ENCODE peak calls at places on chromosomes 11 and 22, in four cellular contexts. C is K562, M is GM12878, B is HepG2. A is an unnamed sample.

GRCh38 chr11:83945953-83946352 is 659.8 kb upstream of the CCDC90B start:
- DNase-seq in M (no peak), C (no peak), B (no peak), A (no peak)

GRCh38 chr11:72684236-72684912 is 10.2 kb upstream of the PDE2A start:
- DNase-seq in B (peak; percentile 49), M (no peak), C (peak; percentile 80), A (peak; percentile 74)

GRCh38 chr11:118691926-118692830 is 12.7 kb upstream of the TREH start:
- DNase-seq in B (peak; percentile 45), M (peak; percentile 76), C (no peak), A (no peak)

GRCh38 chr22:35349704-35350538 is 31.0 kb upstream of the HMOX1 start:
- DNase-seq in C (no peak), M (no peak), B (no peak), A (no peak)

GRCh38 chr22:42919199-42919598 is 62.1 kb upstream of the ARFGAP3 start:
- DNase-seq in C (no peak), B (peak; percentile 59), M (no peak), A (no peak)

GRCh38 chr22:20111045-20111688 is 4.7 kb upstream of the RANBP1 start:
- DNase-seq in C (peak; percentile 87), M (no peak), B (peak; percentile 61), A (peak; percentile 75)

GRCh38 chr11:45078236-45079074 is 68.0 kb upstream of the PRDM11 start:
- DNase-seq in C (no peak), M (no peak), B (no peak), A (no peak)

GRCh38 chr22:33062402-33062801 is 4.2 kb upstream of the SYN3 start:
- DNase-seq in B (no peak), M (no peak), C (no peak), A (no peak)

GRCh38 chr11:77467993-77468392 is 5.9 kb downstream of the PAK1 start:
- DNase-seq in M (no peak), C (no peak), B (no peak), A (no peak)

GRCh38 chr22:24962835-24963234 is 10.3 kb downstream of the KIAA1671 start:
- DNase-seq in B (no peak), C (no peak), M (no peak), A (no peak)

GRCh38 chr11:23563591-23563990 is 703.3 kb upstream of the CCDC179 start:
- DNase-seq in M (no peak), C (no peak), B (no peak), A (no peak)

GRCh38 chr11:114259124-114259526 is 37.1 kb upstream of the NNMT start:
- DNase-seq in C (no peak), B (no peak), M (no peak), A (no peak)

DNA sequence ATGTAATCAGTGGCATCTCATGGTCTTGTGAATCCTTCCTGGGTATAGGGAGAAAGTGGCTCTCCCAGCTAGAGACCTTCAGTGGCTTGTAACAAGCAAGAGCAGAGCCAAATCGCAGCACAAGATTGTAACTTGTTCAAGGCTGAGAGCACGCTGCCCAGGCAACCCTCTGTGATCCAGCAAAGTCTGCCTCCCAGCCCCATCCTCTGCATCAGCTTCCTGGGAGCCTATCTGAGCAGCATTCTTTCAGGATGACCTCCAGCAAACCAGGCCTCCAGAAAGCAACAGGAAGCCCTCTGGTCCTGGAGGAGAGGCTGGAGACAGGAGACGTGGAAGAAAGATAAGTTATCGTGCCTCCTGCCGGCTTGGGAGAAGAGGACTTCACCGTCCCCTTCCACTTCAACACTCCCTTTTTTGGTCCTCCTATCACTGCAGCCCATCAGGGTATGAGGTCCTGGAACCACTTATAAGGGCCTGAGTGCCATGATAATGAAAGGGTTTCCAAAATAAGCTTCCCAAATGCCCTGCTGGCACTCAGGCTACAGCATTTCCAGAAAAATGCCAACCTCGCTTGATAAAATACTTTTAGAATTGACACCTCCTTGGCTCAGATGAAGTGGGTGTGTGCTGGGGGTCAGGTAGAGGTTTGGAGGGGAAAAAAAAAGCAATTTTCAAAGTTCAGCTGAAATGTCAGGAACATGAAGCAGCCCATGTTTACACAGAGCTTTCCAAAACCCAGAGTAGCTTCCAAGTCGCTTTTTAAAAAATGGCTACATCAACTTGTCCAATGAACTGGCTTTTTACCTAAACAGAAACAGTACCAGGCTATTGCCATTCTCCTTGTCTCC is 80.2 kb downstream of the PLEKHA7 start:
- DNase-seq in M (no peak), B (no peak), C (no peak), A (no peak)
- TF ChIP-seq TARDBP in M (no peak), B (no peak), C (no peak), A (no peak)

DNA sequence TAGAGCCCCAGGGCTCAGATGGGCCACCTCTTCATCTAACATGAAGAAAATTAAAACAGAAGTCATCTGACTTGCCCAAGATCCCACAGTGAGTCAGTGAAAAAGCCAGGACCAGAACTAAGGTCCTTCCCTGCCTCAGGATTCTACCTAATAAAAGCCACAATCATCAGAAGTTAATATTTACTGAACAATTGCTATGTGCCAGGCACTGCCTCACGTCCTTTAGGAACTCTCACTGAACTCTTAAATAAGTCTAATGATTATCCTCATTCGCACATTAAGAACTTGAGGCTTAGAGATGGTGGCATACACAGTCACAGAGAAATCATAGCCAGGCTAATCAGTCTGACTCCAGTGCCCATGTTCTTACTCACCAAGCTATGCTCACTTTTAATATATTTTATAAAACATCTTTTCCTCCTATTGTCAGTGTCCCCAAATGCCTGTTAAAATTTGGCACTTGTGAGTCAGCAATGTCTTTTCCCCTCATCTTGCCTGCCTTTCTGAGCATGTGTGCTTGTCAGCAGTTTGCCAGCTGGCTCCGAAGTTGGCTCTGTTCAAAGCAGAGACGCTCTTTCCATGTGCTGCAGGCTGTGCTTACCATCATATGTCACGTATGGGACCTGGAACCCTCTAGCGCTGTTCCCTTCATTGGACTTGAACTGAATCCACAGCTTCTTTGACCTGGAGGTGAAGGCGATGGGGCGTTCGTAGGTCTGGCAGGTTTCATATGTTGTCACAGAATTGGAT is 21.5 kb upstream of the NRIP3 start:
- DNase-seq in C (no peak), B (no peak), M (no peak), A (no peak)
- TF ChIP-seq FOXK2 in C (no peak), B (no peak), M (no peak), A (no peak)

GRCh38 chr11:697811-698311 is 2.2 kb downstream of the TMEM80 start:
- DNase-seq in B (no peak), M (no peak), C (no peak), A (no peak)
- TF ChIP-seq TARDBP in B (no peak), M (no peak), C (no peak), A (no peak)

GRCh38 chr11:203056-203944 is 3.9 kb downstream of the BET1L start:
- DNase-seq in C (no peak), M (no peak), B (no peak), A (no peak)
- TF ChIP-seq FOXK2 in C (no peak), M (no peak), B (no peak), A (no peak)

GRCh38 chr22:38970548-38970947 is 11.6 kb upstream of the APOBEC3B start:
- DNase-seq in C (no peak), B (no peak), M (no peak), A (no peak)

GRCh38 chr22:38971202-38971601 is 10.9 kb upstream of the APOBEC3B start:
- DNase-seq in B (no peak), C (no peak), M (no peak), A (no peak)

GRCh38 chr22:38974170-38974825 is 7.8 kb upstream of the APOBEC3B start:
- DNase-seq in B (no peak), C (no peak), M (no peak), A (no peak)

GRCh38 chr22:38974826-38975175 is 7.3 kb upstream of the APOBEC3B start:
- DNase-seq in C (no peak), B (no peak), M (no peak), A (no peak)

GRCh38 chr22:38973289-38974169 is 8.6 kb upstream of the APOBEC3B start:
- DNase-seq in C (peak; percentile 47), B (peak; percentile 42), M (no peak), A (peak; percentile 81)
- TF ChIP-seq TARDBP in C (no peak), B (no peak), M (no peak), A (no peak)

DNA sequence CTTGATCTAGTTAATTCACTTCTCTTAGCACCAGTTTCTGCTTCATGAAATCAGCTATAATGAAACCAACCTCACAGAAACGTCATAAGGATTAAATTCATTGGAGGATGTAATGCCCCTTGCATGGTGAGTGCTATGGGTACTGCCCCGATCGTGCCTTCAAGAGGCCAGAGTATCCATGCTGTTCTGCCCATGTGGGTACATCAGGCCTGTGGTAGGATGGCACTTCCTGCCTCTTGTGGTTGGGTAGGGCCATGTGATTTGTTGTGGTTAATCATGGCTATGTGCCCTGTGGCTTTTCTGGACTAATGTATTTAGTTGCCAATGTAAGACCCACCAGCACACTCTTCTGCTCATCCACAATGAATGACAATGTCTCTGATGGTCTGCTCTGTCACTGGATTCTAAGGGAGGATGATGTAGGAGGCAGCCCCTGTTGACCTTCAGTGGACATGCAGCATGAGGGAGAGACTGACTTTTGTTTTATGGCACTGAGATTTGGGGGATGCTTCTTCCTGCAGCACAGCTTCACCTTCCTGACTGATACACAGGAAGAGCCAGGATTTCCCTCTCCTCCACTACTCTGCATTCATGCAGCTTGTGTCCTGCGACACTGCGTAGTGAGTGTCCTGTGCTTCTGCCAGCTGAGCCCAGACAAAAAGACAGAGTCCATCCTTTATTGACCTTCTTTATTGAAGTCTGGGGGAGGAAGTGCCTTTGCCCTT is 66.2 kb downstream of the DHCR7 start:
- DNase-seq in B (no peak), M (peak; percentile 41), C (no peak), A (no peak)
- TF ChIP-seq FOXK2 in B (no peak), M (no peak), C (no peak), A (no peak)

GRCh38 chr11:115664313-115664712 is 160.1 kb upstream of the CADM1 start:
- DNase-seq in M (no peak), C (no peak), B (no peak), A (no peak)
- TF ChIP-seq TARDBP in M (no peak), C (no peak), B (no peak), A (no peak)

GRCh38 chr11:64854534-64855502 is 10.4 kb upstream of the CDC42BPG start:
- DNase-seq in C (peak; percentile 82), B (peak; percentile 80), M (no peak), A (no peak)
- TF ChIP-seq FOXK2 in C (peak; percentile 21), B (no peak), M (no peak), A (no peak)

GRCh38 chr11:2516276-2517015 is 71.6 kb downstream of the KCNQ1 start:
- DNase-seq in C (no peak), B (no peak), M (no peak), A (no peak)
- TF ChIP-seq TARDBP in C (no peak), B (no peak), M (no peak), A (no peak)